ENCODE peak calls at places on chromosomes 4 and X, in six cellular contexts. P is H1, K is A549, N is IMR-90, H is HCT116, X is HepG2. E is an unnamed sample.

GRCh38 chr4:119032921-119033685 is 102.5 kb upstream of the MYOZ2 start:
- DNase-seq in P (no peak), K (no peak), N (no peak), H (no peak), X (no peak), E (no peak)

GRCh38 chr4:84920591-84920990 is 45.9 kb downstream of the WDFY3 start:
- DNase-seq in P (no peak), K (no peak), N (peak), H (no peak), X (no peak), E (no peak)

GRCh38 chr4:11480683-11481082 is 52.0 kb upstream of the HS3ST1 start:
- DNase-seq in P (no peak), K (no peak), N (peak), H (no peak), X (no peak), E (no peak)

GRCh38 chr4:84638092-84638491 is 55.2 kb downstream of the CDS1 start:
- DNase-seq in P (no peak), K (no peak), N (no peak), H (no peak), X (peak), E (no peak)

GRCh38 chrX:42708222-42708621 is 69.7 kb downstream of the PPP1R2C start:
- DNase-seq in P (no peak), K (no peak), N (no peak), H (no peak), X (no peak), E (no peak)

GRCh38 chrX:40173662-40174593 is 76.2 kb upstream of the BCOR start:
- DNase-seq in P (peak), K (no peak), N (no peak), H (peak), X (peak), E (peak)

GRCh38 chrX:44330227-44330626 is 13.2 kb downstream of the EFHC2 start:
- DNase-seq in P (no peak), K (no peak), N (no peak), H (no peak), X (no peak), E (no peak)

GRCh38 chrX:79721234-79721633 is 293.3 kb upstream of the TBX22 start:
- DNase-seq in P (no peak), K (no peak), N (no peak), H (no peak), X (no peak), E (no peak)

GRCh38 chrX:65837875-65838549 is 170.6 kb downstream of the MSN start:
- DNase-seq in P (no peak), K (no peak), N (no peak), H (no peak), X (no peak), E (no peak)

GRCh38 chr4:123299212-123299651 is 97.4 kb upstream of the SPRY1 start:
- DNase-seq in P (no peak), K (no peak), N (peak), H (no peak), X (no peak), E (no peak)

GRCh38 chr4:185068837-185069236 is 50.5 kb downstream of the HELT start:
- DNase-seq in P (no peak), K (no peak), N (no peak), H (peak), X (no peak), E (no peak)

GRCh38 chrX:103637604-103638338 is 9.0 kb downstream of the TCEAL1 start:
- DNase-seq in P (no peak), K (peak), N (peak), H (peak), X (no peak), E (no peak)

GRCh38 chr4:16794816-16795445 is 103.5 kb downstream of the LDB2 start:
- DNase-seq in P (peak), K (peak), N (peak), H (peak), X (peak), E (peak)

GRCh38 chrX:119055650-119056049 is 17.1 kb upstream of the CT47C1 start:
- DNase-seq in P (no peak), K (no peak), N (peak), H (no peak), X (no peak), E (no peak)

GRCh38 chrX:107935200-107935599 is 47.0 kb downstream of the TEX13B start:
- DNase-seq in P (no peak), K (peak), N (peak), H (no peak), X (no peak), E (no peak)

GRCh38 chr4:175253184-175253902 is 335.2 kb downstream of the ADAM29 start:
- DNase-seq in P (no peak), K (peak), N (no peak), H (peak), X (no peak), E (no peak)

GRCh38 chrX:15820106-15821073 is 30.1 kb downstream of the ZRSR2 start:
- DNase-seq in P (no peak), K (no peak), N (peak), H (no peak), X (no peak), E (no peak)

GRCh38 chr4:112075129-112075753 is 70.0 kb upstream of the FAM241A start:
- DNase-seq in P (no peak), K (peak), N (peak), H (peak), X (peak), E (peak)

GRCh38 chrX:30270639-30271038 is 23.7 kb downstream of the MAGEB1 start:
- DNase-seq in P (no peak), K (no peak), N (no peak), H (no peak), X (no peak), E (no peak)

GRCh38 chr4:24736066-24736465 is 59.3 kb upstream of the SOD3 start:
- DNase-seq in P (peak), K (peak), N (peak), H (peak), X (no peak), E (no peak)

GRCh38 chr4:82431026-82431745 is 796 bp downstream of the ENOPH1 start:
- DNase-seq in P (no peak), K (peak), N (peak), H (no peak), X (no peak), E (peak)

GRCh38 chrX:103453655-103454054 is 65.6 kb downstream of the RAB40A start:
- DNase-seq in P (no peak), K (peak), N (peak), H (no peak), X (no peak), E (no peak)

GRCh38 chr4:122619583-122619982 is 1.3 kb downstream of the IL21 start:
- DNase-seq in P (no peak), K (no peak), N (no peak), H (no peak), X (no peak), E (no peak)

GRCh38 chrX:67555578-67556203 is 11.9 kb downstream of the AR start:
- DNase-seq in P (peak), K (peak), N (peak), H (no peak), X (peak), E (peak)

GRCh38 chrX:134460861-134461218 is 875 bp downstream of the HPRT1 start:
- DNase-seq in P (no peak), K (peak), N (peak), H (no peak), X (no peak), E (no peak)

GRCh38 chr4:102826105-102826889 is 1.1 kb downstream of the UBE2D3 start:
- DNase-seq in P (peak), K (no peak), N (no peak), H (no peak), X (no peak), E (no peak)

GRCh38 chr4:173171098-173171497 is 2.5 kb downstream of the GALNT7 start:
- DNase-seq in P (no peak), K (peak), N (peak), H (no peak), X (peak), E (peak)

GRCh38 chr4:114690571-114690970 is 92.0 kb downstream of the UGT8 start:
- DNase-seq in P (no peak), K (no peak), N (no peak), H (no peak), X (no peak), E (no peak)

GRCh38 chr4:68326146-68326545 is 23.7 kb downstream of the YTHDC1 start:
- DNase-seq in P (no peak), K (no peak), N (no peak), H (no peak), X (no peak), E (peak)

GRCh38 chr4:87356832-87357526 is 34.0 kb downstream of the HSD17B11 start:
- DNase-seq in P (no peak), K (no peak), N (no peak), H (no peak), X (no peak), E (no peak)

GRCh38 chr4:164252286-164252685 is 501.6 kb upstream of the SMIM31 start:
- DNase-seq in P (no peak), K (no peak), N (no peak), H (no peak), X (no peak), E (no peak)

GRCh38 chrX:132692066-132692465 is 203.2 kb upstream of the MBNL3 start:
- DNase-seq in P (no peak), K (no peak), N (no peak), H (no peak), X (peak), E (no peak)

GRCh38 chrX:154710309-154710708 is 40.6 kb downstream of the GAB3 start:
- DNase-seq in P (peak), K (no peak), N (no peak), H (no peak), X (no peak), E (no peak)

GRCh38 chr4:152100378-152101201 is 339.8 kb upstream of the GATB start:
- DNase-seq in P (peak), K (no peak), N (no peak), H (peak), X (no peak), E (no peak)

GRCh38 chr4:113300384-113301011 is 251.0 kb downstream of the ANK2 start:
- DNase-seq in P (no peak), K (peak), N (peak), H (peak), X (peak), E (no peak)

GRCh38 chr4:2251795-2252529 is 9.9 kb downstream of the MXD4 start:
- DNase-seq in P (peak), K (no peak), N (no peak), H (no peak), X (no peak), E (peak)

DNA sequence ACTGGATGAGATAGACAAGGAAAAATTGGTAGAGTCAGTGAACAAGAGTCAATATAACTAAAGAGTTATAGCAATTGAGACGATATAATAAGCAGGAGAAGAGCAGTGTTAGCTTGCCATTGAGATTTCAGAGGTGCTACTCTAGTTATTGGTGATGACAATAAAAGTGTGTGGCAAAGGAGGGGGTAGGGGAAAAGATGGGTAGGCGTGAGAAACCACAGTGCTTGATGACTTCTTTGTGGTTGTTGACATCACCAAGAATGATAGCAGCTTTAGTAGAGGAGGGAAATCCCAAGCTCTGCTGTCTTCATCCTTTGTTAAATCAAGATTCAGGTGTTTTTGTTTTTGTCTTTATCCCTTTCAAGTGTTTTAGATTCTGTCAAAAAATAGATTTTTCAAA is 179.9 kb upstream of the PPP3CA start:
- DNase-seq in P (no peak), K (no peak), N (no peak), H (no peak), X (no peak), E (no peak)
- TF ChIP-seq RAD21 in P (no peak), K (no peak), N (no peak), H (no peak), X (no peak), E (no peak)

GRCh38 chr4:153332936-153333335 is 11.6 kb upstream of the MND1 start:
- DNase-seq in P (no peak), K (no peak), N (peak), H (no peak), X (no peak), E (no peak)
- TF ChIP-seq RAD21 in P (no peak), K (no peak), N (no peak), H (no peak), X (no peak), E (no peak)

DNA sequence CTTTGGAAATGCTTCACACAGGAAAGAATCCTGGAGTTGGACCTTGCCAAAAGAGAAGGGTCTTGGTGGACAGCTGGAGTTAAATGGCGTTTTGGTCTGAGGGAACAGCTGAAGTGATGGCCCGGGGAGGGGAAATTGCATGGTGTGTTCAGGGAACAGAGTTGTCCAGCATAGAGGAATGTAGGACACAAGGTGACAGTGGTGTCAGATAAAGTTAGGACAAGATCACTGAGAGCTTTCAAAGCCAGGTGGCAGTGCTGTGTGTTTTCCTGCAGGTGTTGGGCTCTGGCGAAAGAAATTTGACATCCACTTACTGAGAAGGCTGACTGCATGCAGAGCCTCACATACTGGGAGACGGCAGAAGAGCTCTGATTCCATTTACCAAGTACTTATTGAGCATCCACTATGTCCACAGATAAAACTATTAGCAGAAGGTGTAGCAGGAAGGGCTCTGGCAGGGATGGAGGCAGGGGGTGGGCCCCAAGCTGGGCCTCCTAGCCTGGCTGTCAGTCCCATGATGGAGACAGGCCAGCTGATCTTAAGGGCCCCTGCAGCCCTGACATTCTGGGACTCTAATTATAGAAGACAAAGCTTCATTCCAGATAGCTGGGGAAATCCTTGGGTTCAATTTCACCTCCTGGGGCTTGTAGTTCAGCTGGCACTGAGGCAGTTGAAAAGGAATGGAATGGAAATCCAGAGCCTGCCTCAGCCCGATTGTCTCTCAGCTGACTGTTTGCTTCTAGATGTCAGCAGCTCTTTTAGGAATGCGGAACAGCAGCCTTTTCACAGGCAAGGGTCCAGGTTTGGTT is 150.2 kb upstream of the MAMLD1 start:
- DNase-seq in P (no peak), K (no peak), N (peak), H (no peak), X (no peak), E (no peak)
- TF ChIP-seq RAD21 in P (peak), K (no peak), N (no peak), H (peak), X (no peak), E (no peak)

DNA sequence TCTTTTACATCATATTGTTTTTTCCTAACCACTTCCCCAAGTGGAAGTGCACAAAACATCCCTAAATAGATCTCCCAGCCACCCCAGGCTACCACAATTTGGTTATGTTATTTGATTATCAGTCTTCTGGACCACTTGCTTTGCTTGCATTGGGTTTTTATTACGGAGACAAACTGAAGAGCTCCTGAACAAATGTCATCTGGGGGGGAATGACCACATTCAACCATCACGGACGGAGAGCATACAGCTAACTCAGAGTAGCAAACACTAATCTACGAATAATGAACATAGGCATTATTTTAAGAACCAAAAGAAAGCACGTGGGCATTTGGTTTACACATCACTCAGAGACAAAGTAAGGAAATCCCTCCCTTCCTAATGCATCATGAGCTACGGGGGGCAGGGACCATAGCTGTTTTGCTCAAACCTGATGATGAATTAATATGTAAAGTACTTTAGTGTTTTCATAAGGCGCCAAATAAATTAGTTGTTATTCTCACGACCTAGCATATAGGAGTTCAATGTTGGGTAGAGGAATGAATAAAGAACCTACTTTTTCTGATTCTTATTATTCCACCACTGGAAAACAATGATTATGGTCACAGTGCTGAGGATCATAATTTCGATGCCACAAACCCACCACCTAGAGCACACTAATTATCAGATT is 11.6 kb upstream of the TMEM156 start:
- DNase-seq in P (no peak), K (peak), N (peak), H (no peak), X (peak), E (peak)
- TF ChIP-seq RAD21 in P (no peak), K (no peak), N (no peak), H (no peak), X (no peak), E (no peak)

GRCh38 chr4:1171306-1172227 is 816 bp downstream of the SPON2 start:
- DNase-seq in P (peak), K (no peak), N (no peak), H (no peak), X (no peak), E (peak)

GRCh38 chr4:1174941-1175634 is 2.7 kb upstream of the SPON2 start:
- DNase-seq in P (no peak), K (no peak), N (no peak), H (no peak), X (no peak), E (no peak)

GRCh38 chr4:1172228-1172851 is at the start of gene SPON2:
- DNase-seq in P (peak), K (no peak), N (peak), H (no peak), X (peak), E (peak)

GRCh38 chr4:1170805-1171305 is 1.5 kb downstream of the SPON2 start:
- DNase-seq in P (no peak), K (no peak), N (no peak), H (no peak), X (no peak), E (peak)

DNA sequence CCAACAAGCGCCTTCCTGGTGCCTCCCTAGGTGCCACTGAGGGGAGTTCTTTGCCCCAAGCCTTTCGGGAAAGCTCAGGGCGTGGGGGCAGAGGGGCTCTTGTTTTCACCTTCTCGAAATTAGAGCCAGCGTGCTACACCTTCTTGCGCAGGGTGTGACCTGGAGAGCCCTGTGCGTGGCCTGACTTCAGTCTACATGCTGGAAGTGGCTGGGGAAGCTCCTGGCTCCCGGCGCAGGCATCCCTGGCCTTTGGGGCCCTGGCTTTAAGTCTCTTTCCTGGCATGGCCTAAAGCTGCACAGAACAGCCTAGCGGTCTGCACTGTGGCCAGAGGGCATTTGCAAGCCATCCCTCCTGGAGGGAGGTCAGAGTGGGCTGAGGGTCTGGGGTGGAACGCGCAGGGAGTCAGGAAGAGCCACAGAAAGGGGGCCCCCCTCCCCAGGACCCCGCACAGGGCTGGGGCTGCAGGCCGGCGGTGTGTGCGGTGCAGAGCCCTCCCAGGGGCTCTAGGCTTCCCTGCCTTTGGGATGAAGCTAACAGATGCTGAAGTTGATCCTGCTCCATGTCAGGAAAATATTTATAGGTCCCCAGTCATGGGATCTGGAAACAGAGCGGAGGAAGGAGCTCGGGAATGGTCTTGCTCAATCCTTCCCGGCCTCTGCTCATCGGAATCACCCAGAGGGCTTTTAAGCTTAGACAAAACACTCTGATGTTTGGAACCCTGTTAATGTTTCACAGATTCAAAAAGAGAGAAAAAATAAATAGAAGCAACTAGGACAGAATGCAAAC is 781 bp upstream of the SPON2 start:
- DNase-seq in P (no peak), K (peak), N (peak), H (no peak), X (peak), E (peak)
- TF ChIP-seq RAD21 in P (no peak), K (no peak), N (no peak), H (no peak), X (no peak), E (no peak)

GRCh38 chr4:100848865-100849264 is 331.0 kb upstream of the EMCN start:
- DNase-seq in P (no peak), K (peak), N (no peak), H (peak), X (no peak), E (no peak)
- TF ChIP-seq RAD21 in P (peak), K (peak), N (no peak), H (peak), X (no peak), E (no peak)

DNA sequence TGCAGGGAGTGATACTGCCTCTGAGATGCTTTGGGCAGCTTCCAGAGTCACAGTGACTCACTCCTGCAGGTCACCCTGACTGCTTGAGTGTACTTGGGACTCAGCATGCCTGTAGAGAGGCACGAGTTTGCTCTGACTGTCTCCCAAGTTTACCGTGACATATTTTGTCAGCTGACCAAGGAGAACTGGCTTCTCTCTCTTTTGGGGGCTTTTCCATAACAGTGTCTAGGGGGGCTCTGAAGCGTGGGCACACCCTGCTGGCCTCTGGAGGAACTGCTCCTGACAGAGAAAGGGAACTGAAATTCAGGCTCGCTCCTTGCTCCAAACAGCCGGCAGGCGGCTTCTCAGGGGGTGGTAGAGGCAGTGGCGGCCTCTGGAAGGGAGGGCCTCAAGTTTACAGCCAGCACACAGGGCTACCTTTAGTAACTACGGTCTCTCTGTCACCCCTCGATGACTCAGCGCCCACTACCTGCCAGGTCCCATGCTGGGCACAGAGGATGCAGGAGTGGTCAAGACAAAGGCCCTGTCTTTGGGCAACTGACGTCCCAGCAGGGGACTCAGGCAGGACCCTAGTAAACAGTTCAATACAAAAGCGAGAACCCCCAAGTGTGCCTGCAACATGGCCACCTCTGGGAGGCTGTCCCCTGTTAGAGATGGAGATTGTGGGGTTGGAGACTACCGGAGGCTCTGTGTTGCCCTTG is 17.8 kb downstream of the ZNF185 start:
- DNase-seq in P (peak), K (peak), N (peak), H (peak), X (peak), E (peak)
- TF ChIP-seq RAD21 in P (peak), K (peak), N (peak), H (peak), X (no peak), E (peak)